ENCODE peak calls at places on chromosomes 5 and 9, in four cellular contexts. One of them, this sample, is unnamed.

GRCh38 chr5:64939772-64940510 is 171.2 kb downstream of the CWC27 start:
- DNase-seq in GM12878: no peak
- DNase-seq in K562: peak
- DNase-seq in HepG2: peak
- DNase-seq in this sample: no peak

GRCh38 chr5:23507278-23507685 is at the start of gene PRDM9:
- DNase-seq in HepG2: peak
- DNase-seq in K562: peak
- DNase-seq in GM12878: no peak
- DNase-seq in this sample: peak

GRCh38 chr5:132961887-132962286 is 1.5 kb downstream of the AFF4 start:
- DNase-seq in GM12878: no peak
- DNase-seq in K562: no peak
- DNase-seq in HepG2: no peak
- DNase-seq in this sample: no peak

GRCh38 chr5:162434311-162434710 is 366.7 kb downstream of the GABRG2 start:
- DNase-seq in K562: no peak
- DNase-seq in GM12878: no peak
- DNase-seq in HepG2: no peak
- DNase-seq in this sample: no peak

GRCh38 chr5:153490124-153491085 is at the start of gene GRIA1:
- DNase-seq in GM12878: no peak
- DNase-seq in HepG2: no peak
- DNase-seq in K562: no peak
- DNase-seq in this sample: peak

GRCh38 chr9:107807183-107807582 is 317.6 kb upstream of the KLF4 start:
- DNase-seq in K562: no peak
- DNase-seq in HepG2: no peak
- DNase-seq in GM12878: no peak
- DNase-seq in this sample: no peak

GRCh38 chr5:39461007-39461682 is 36.4 kb upstream of the DAB2 start:
- DNase-seq in HepG2: no peak
- DNase-seq in K562: no peak
- DNase-seq in GM12878: peak
- DNase-seq in this sample: no peak

GRCh38 chr9:120931278-120932085 is 4.9 kb upstream of the TRAF1 start:
- DNase-seq in GM12878: peak
- DNase-seq in K562: no peak
- DNase-seq in HepG2: no peak
- DNase-seq in this sample: no peak

GRCh38 chr5:172114875-172115422 is 73.1 kb downstream of the STK10 start:
- DNase-seq in HepG2: no peak
- DNase-seq in GM12878: peak
- DNase-seq in K562: no peak
- DNase-seq in this sample: no peak

GRCh38 chr5:154465169-154465568 is 12.9 kb downstream of the HAND1 start:
- DNase-seq in HepG2: peak
- DNase-seq in K562: no peak
- DNase-seq in GM12878: no peak
- DNase-seq in this sample: no peak

GRCh38 chr5:154267516-154267915 is 77.0 kb downstream of the GALNT10 start:
- DNase-seq in GM12878: no peak
- DNase-seq in K562: no peak
- DNase-seq in HepG2: no peak
- DNase-seq in this sample: no peak

GRCh38 chr5:172630082-172630481 is 11.0 kb upstream of the NEURL1B start:
- DNase-seq in K562: no peak
- DNase-seq in GM12878: no peak
- DNase-seq in HepG2: no peak
- DNase-seq in this sample: no peak

GRCh38 chr9:133351908-133352634 is 4.1 kb downstream of the RPL7A start:
- DNase-seq in K562: peak
- DNase-seq in HepG2: peak
- DNase-seq in GM12878: no peak
- DNase-seq in this sample: peak
- TF ChIP-seq HDAC2 in K562: no peak
- TF ChIP-seq HDAC2 in HepG2: no peak
- TF ChIP-seq HDAC2 in GM12878: no peak
- TF ChIP-seq HDAC2 in this sample: no peak

GRCh38 chr9:19104528-19105282 is 2.0 kb upstream of the HAUS6 start:
- DNase-seq in GM12878: no peak
- DNase-seq in K562: no peak
- DNase-seq in HepG2: no peak
- DNase-seq in this sample: no peak
- TF ChIP-seq POLR2AphosphoS5 in GM12878: no peak
- TF ChIP-seq POLR2AphosphoS5 in K562: no peak
- TF ChIP-seq POLR2AphosphoS5 in HepG2: no peak
- TF ChIP-seq POLR2AphosphoS5 in this sample: no peak

GRCh38 chr9:132547976-132548730 is 34.3 kb upstream of the BARHL1 start:
- DNase-seq in HepG2: no peak
- DNase-seq in GM12878: no peak
- DNase-seq in K562: no peak
- DNase-seq in this sample: no peak

GRCh38 chr9:132547436-132547835 is 35.0 kb upstream of the BARHL1 start:
- DNase-seq in HepG2: no peak
- DNase-seq in GM12878: no peak
- DNase-seq in K562: no peak
- DNase-seq in this sample: no peak

GRCh38 chr9:132547052-132547431 is 35.4 kb upstream of the BARHL1 start:
- DNase-seq in HepG2: no peak
- DNase-seq in GM12878: no peak
- DNase-seq in K562: no peak
- DNase-seq in this sample: no peak

GRCh38 chr9:132545578-132545977 is 36.8 kb upstream of the BARHL1 start:
- DNase-seq in K562: no peak
- DNase-seq in GM12878: no peak
- DNase-seq in HepG2: no peak
- DNase-seq in this sample: no peak

DNA sequence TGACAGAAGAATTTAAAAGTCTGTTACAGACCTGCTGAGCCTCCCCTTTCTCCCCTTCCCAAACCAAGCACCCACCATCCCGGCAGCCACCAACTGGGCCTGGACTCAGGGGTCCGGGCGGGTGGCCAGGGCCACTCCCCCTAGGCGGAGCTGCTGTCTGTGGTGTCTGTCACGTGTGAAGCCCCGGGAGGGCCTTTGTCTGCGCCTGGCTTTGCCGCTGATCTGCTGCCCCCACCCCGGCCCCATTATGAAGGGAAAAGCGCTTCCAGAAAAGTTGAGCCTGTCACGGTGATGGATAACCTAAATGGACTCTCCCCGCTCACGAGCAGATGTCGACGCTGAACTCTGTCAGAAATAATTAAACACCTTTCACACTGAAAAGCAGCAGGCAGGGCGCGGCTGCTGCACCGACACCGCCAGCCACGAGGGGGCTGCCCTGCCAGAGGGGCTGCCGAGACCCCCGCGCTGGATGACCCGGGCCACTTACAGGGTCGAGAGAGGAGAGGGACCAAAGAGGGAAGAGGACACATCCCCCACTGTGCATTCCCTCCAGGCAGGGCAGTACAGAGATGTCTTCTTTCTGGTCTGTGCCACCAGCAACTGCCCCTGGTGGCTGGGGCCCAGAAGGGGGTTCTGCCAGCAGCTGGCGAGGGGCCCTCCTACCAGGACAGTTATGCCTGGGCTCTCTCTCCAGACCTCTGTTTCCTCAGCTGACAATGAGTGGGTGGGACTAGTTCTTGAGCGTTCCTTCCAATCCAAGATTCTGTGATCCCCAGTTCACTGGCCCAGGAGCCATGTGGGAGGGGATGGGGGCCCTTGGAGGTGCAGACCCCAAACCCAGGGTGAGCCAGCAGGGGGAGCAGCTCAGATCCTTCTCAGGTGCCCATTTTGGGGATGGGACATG is 36.0 kb upstream of the BARHL1 start:
- DNase-seq in K562: peak
- DNase-seq in GM12878: no peak
- DNase-seq in HepG2: no peak
- DNase-seq in this sample: peak
- TF ChIP-seq HDAC2 in K562: no peak
- TF ChIP-seq HDAC2 in GM12878: no peak
- TF ChIP-seq HDAC2 in HepG2: no peak
- TF ChIP-seq HDAC2 in this sample: no peak

GRCh38 chr9:2469681-2470141 is 151.9 kb upstream of the VLDLR start:
- DNase-seq in K562: no peak
- DNase-seq in GM12878: peak
- DNase-seq in HepG2: no peak
- DNase-seq in this sample: no peak
- TF ChIP-seq POLR2AphosphoS5 in K562: no peak
- TF ChIP-seq POLR2AphosphoS5 in GM12878: no peak
- TF ChIP-seq POLR2AphosphoS5 in HepG2: no peak
- TF ChIP-seq POLR2AphosphoS5 in this sample: no peak

DNA sequence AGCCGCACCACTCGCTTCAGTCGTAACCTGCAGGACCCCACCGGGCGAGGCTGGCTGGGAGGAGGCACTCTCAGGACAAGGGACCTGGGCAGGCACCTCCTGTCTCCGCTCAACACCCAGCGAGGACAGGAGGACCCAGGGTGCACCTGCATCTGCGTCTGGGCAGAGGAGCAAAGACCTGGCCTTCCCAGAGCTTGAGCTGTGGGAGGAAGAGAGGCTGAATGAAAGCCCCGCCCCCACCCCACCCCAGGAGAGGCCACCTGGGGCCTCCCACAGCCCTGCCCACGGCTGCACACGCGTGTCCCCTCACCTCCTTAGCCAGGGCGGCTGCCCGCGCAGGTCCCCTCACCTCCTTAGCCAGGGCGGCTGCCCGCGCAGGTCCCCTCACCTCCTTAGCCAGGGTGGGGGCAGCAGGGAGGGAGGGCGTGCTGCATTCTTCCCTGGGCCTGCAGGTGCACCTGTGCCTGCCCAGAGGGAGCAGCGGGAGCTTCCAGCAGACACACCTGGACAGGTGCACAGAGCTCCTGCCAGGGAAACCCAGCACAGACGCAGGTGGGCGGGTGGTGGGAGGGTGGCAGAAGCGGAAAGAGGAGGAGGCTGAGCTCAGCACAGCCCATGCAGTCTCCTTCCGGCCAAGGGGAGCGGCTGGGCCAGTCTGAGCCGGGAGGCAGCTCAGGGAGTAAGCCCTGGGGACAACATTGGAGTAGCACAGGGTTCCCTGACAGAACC is 18.5 kb upstream of the SLC12A7 start:
- DNase-seq in K562: no peak
- DNase-seq in HepG2: no peak
- DNase-seq in GM12878: no peak
- DNase-seq in this sample: no peak
- TF ChIP-seq HDAC2 in K562: no peak
- TF ChIP-seq HDAC2 in HepG2: no peak
- TF ChIP-seq HDAC2 in GM12878: no peak
- TF ChIP-seq HDAC2 in this sample: no peak

DNA sequence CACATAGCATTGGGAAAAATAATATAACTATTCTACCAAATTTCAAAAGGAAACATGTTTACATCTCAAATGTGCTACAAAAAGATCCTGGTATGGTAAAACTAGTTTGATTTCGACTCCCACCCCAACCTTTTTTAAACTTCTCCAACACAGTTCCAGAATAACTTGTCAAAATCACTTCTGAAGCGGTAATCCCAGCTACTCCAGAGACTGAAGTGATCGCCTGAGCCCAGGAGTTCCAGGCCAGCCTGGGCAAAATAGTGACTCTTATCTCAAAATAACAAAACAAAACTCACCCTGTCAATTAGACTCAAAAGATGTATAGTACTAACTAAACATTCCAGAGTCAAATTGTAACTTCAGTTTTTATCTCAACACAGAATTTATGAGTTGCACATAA is 71.3 kb upstream of the RNF38 start:
- DNase-seq in HepG2: no peak
- DNase-seq in GM12878: no peak
- DNase-seq in K562: no peak
- DNase-seq in this sample: no peak
- TF ChIP-seq POLR2AphosphoS5 in HepG2: no peak
- TF ChIP-seq POLR2AphosphoS5 in GM12878: no peak
- TF ChIP-seq POLR2AphosphoS5 in K562: no peak
- TF ChIP-seq POLR2AphosphoS5 in this sample: no peak

GRCh38 chr9:37037137-37037743 is 3.2 kb upstream of the PAX5 start:
- DNase-seq in K562: no peak
- DNase-seq in GM12878: no peak
- DNase-seq in HepG2: no peak
- DNase-seq in this sample: no peak

GRCh38 chr9:37034320-37034937 is 361 bp upstream of the PAX5 start:
- DNase-seq in HepG2: no peak
- DNase-seq in K562: no peak
- DNase-seq in GM12878: no peak
- DNase-seq in this sample: peak

GRCh38 chr9:37034938-37035471 is 937 bp upstream of the PAX5 start:
- DNase-seq in HepG2: no peak
- DNase-seq in K562: no peak
- DNase-seq in GM12878: no peak
- DNase-seq in this sample: peak

GRCh38 chr9:37036237-37037136 is 2.4 kb upstream of the PAX5 start:
- DNase-seq in K562: no peak
- DNase-seq in GM12878: no peak
- DNase-seq in HepG2: no peak
- DNase-seq in this sample: no peak

DNA sequence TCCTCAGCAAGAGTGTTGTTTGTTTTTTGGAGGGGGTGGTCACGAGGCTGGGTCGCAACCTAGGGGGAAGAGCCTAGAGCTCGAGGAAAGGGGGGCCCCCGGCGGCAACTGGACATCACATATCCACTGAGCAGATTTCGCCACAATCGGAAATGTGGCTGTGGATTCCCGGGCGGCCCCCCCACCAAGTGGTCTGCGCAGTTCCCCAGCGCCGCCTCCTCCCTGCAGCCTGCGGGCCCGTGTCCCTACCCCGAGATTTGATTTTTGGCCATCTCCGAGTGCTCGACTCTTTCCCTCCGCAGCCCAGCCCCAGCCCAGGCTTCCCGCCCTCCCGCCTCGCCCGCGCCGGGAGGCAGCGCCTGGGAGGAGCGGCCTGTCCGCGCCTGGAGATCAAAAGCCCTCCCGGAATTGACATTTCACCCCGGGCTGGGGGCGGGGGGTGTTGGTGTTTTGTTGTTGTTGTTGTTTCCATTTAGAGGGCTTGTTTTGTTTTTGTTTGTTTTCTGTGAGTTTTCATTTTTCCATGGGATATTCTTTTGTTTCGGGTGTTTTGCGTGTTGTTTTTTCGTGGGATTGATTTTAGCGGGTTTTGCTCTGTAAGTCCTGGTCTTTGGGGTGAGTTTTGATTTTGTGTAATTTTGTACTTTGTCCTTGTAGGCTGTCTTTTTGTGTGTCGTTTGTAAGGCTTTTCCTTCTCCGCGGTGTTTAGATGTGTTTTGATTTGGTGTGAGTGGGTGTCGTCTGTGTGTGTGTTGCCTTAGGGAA is 1.6 kb upstream of the PAX5 start:
- DNase-seq in K562: no peak
- DNase-seq in GM12878: no peak
- DNase-seq in HepG2: no peak
- DNase-seq in this sample: no peak
- TF ChIP-seq HDAC2 in K562: no peak
- TF ChIP-seq HDAC2 in GM12878: no peak
- TF ChIP-seq HDAC2 in HepG2: no peak
- TF ChIP-seq HDAC2 in this sample: peak